ENCODE peak calls at places on chromosomes 7 and 10, in four cellular contexts. N, I, P and E are unnamed samples.

GRCh38 chr10:35487336-35488034 is 117.7 kb upstream of the GJD4 start:
- DNase-seq in N (no peak), I (peak; percentile 12), P (peak; percentile 24), E (no peak)

GRCh38 chr7:113263749-113264148 is 145.4 kb upstream of the SMIM30 start:
- DNase-seq in N (no peak), I (no peak), P (no peak), E (no peak)

GRCh38 chr10:33559105-33559504 is 224.6 kb upstream of the NRP1 start:
- DNase-seq in N (no peak), I (no peak), P (peak; percentile 79), E (no peak)

GRCh38 chr10:2631557-2631956 is 435.8 kb upstream of the PFKP start:
- DNase-seq in N (no peak), I (no peak), P (no peak), E (no peak)

GRCh38 chr10:110779489-110779888 is 92.2 kb upstream of the PDCD4 start:
- DNase-seq in N (no peak), I (no peak), P (no peak), E (no peak)

GRCh38 chr7:116355423-116355765 is 144.1 kb upstream of the CAV2 start:
- DNase-seq in N (no peak), I (no peak), P (no peak), E (no peak)

GRCh38 chr7:113199841-113200240 is 81.5 kb upstream of the SMIM30 start:
- DNase-seq in N (no peak), I (no peak), P (peak; percentile 82), E (no peak)

GRCh38 chr10:96275685-96276418 is 4.5 kb upstream of the BLNK start:
- DNase-seq in N (no peak), I (no peak), P (no peak), E (no peak)

GRCh38 chr10:118792501-118792900 is 37.7 kb upstream of the CACUL1 start:
- DNase-seq in N (no peak), I (no peak), P (no peak), E (peak; percentile 21)

GRCh38 chr7:129796186-129796775 is 156.5 kb downstream of the UBE2H start:
- DNase-seq in N (no peak), I (no peak), P (no peak), E (no peak)

GRCh38 chr7:94129443-94130140 is 125.4 kb upstream of the BET1 start:
- DNase-seq in N (no peak), I (peak; percentile 90), P (peak; percentile 98), E (no peak)

GRCh38 chr10:117678106-117678505 is 135.6 kb downstream of the EMX2 start:
- DNase-seq in N (no peak), I (no peak), P (no peak), E (no peak)

GRCh38 chr10:9850415-9850814 is 1167.3 kb upstream of the CELF2 start:
- DNase-seq in N (no peak), I (no peak), P (no peak), E (no peak)

GRCh38 chr7:121486590-121486989 is 90.5 kb upstream of the FAM3C start:
- DNase-seq in N (no peak), I (no peak), P (no peak), E (peak; percentile 24)

GRCh38 chr7:105851064-105851463 is 25.3 kb downstream of the ATXN7L1 start:
- DNase-seq in N (no peak), I (no peak), P (no peak), E (no peak)

GRCh38 chr7:35993663-35994622 is 159.1 kb upstream of the EEPD1 start:
- DNase-seq in N (peak; percentile 17), I (peak; percentile 67), P (peak; percentile 33), E (peak; percentile 74)

GRCh38 chr7:114084381-114085312 is 165.8 kb upstream of the PPP1R3A start:
- DNase-seq in N (peak; percentile 49), I (peak; percentile 30), P (no peak), E (peak; percentile 44)

GRCh38 chr10:70494966-70495365 is 16.4 kb downstream of the PALD1 start:
- DNase-seq in N (no peak), I (no peak), P (no peak), E (peak; percentile 94)
- H3K4me3 ChIP-seq in N (no peak overlapping the region), I (no peak overlapping the region), P (no peak overlapping the region), E (no peak overlapping the region)

GRCh38 chr7:154861589-154861988 is 141.3 kb downstream of the PAXIP1 start:
- DNase-seq in N (no peak), I (no peak), P (no peak), E (no peak)

GRCh38 chr7:154860621-154861375 is 142.1 kb downstream of the PAXIP1 start:
- DNase-seq in N (no peak), I (no peak), P (no peak), E (no peak)

GRCh38 chr7:154864531-154864908 is 138.4 kb downstream of the PAXIP1 start:
- DNase-seq in N (no peak), I (no peak), P (no peak), E (no peak)

GRCh38 chr7:154863766-154864530 is 139.0 kb downstream of the PAXIP1 start:
- DNase-seq in N (no peak), I (no peak), P (no peak), E (peak; percentile 48)

GRCh38 chr7:154862153-154862791 is 140.7 kb downstream of the PAXIP1 start:
- DNase-seq in N (no peak), I (no peak), P (no peak), E (no peak)
- H3K9me3 ChIP-seq in N (no peaks in the 10 kb centered on the region), I (no peaks in the 10 kb centered on the region), P (peaks cover 45% of the 10 kb centered on the region), E (peaks cover 4% of the 10 kb centered on the region)

DNA sequence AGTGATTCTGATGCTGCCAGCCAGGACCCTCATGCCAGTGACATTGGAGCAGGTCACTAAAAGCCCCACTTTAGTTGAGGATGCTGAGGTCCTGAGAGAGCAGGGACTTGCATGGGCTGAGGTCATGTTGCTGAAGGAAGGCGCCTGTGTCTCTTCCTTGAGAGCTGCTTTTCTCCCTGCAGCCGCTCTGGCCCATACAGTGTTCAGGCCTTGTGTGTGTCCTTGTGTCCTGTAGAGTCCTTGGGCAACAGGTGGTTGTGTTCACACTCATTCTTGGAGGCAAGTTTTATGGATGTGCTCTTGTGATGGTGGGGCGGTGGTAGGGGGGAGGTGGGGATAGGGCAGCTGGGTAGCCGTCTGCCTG is 33.3 kb downstream of the TSPAN14 start:
- DNase-seq in N (no peak), I (no peak), P (no peak), E (no peak)
- H3K79me1 ChIP-seq in N (peaks cover 18% of the 10 kb centered on the region), I (no peaks in the 10 kb centered on the region), P (peaks cover 88% of the 10 kb centered on the region), E (peaks cover 6% of the 10 kb centered on the region)

DNA sequence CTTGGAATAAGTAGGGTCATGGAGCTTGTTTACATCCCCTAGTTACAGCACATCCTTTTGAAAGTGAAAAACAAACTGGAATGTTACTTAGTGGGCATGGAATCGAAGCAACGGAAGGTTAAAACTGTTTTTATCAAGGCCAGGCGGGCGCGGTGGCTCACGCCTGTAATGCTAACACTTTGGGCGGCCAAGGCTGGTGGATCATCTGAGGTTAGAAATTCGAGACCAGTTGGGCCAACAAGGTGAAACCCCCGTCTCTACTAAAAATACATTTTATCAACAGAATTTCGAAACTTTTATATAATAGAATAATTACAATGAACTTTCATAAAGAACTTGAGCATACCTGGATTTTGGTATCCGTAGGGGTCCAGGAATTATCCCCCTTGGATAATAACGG is 1.1 kb upstream of the TMED4 start:
- DNase-seq in N (no peak), I (no peak), P (no peak), E (no peak)
- H3K4me3 ChIP-seq in N (no peak overlapping the region), I (peak overlapping the region; percentile 96), P (peak overlapping the region; percentile 75), E (no peak overlapping the region)

GRCh38 chr7:156255635-156256034 is 384.9 kb upstream of the RNF32 start:
- DNase-seq in N (no peak), I (no peak), P (no peak), E (no peak)

DNA sequence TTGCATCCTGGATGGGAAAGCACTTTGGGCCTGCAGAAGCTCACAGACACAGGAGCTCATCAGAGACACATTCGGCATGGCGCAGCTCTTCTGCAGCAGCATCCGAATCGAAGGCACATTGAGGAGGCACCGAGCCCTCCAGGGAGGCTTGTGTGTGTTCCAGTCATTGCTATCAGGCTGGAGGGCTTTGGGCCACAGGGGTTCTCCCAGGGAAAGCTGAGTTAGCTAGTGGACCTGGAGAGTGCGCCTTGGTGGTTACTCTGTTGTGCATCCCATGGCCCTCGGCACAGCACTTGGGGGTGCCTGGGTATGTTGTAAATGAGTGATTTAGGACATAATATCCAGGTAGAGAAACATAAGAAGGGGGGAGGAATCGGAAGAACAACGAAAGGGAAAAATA is 388.7 kb upstream of the RNF32 start:
- DNase-seq in N (no peak), I (no peak), P (no peak), E (no peak)
- H3K9me3 ChIP-seq in N (no peaks in the 10 kb centered on the region), I (no peaks in the 10 kb centered on the region), P (peaks cover 35% of the 10 kb centered on the region), E (peaks cover 3% of the 10 kb centered on the region)

DNA sequence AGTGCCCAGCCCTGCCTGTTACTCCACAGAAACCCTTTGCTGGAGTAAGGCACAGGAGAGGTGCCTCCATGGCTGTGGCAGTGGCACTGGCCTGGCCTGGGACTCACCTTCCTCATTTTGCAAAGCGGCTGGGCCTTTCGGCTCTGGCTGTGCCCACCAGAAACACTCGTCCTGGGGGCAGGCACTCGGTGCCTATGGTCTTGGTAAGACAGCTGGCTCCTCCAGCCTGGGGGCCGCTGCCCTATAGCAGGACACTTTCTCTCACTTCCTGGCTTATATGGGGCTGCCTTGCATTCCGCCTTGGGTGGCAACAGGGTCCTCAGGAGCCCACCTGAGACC is 13.2 kb downstream of the ZMIZ1 start:
- DNase-seq in N (no peak), I (no peak), P (no peak), E (no peak)
- H3K79me1 ChIP-seq in N (peaks cover 34% of the 10 kb centered on the region), I (no peaks in the 10 kb centered on the region), P (peaks cover 91% of the 10 kb centered on the region), E (peaks cover 29% of the 10 kb centered on the region)

GRCh38 chr10:25678220-25678619 is 255.8 kb upstream of the MYO3A start:
- DNase-seq in N (no peak), I (no peak), P (no peak), E (no peak)
- H3K4me3 ChIP-seq in N (no peak overlapping the region), I (no peak overlapping the region), P (no peak overlapping the region), E (no peak overlapping the region)

GRCh38 chr10:37813763-37814162 is 43.6 kb downstream of the ZNF248 start:
- DNase-seq in N (no peak), I (no peak), P (no peak), E (no peak)
- H3K9me3 ChIP-seq in N (no peaks in the 10 kb centered on the region), I (peaks cover 77% of the 10 kb centered on the region), P (peaks cover 13% of the 10 kb centered on the region), E (peaks cover 14% of the 10 kb centered on the region)

GRCh38 chr10:79105164-79105739 is 36.5 kb downstream of the ZMIZ1 start:
- DNase-seq in N (no peak), I (no peak), P (no peak), E (no peak)

GRCh38 chr10:79103078-79103477 is 34.3 kb downstream of the ZMIZ1 start:
- DNase-seq in N (no peak), I (no peak), P (no peak), E (no peak)

GRCh38 chr10:79103585-79103984 is 34.8 kb downstream of the ZMIZ1 start:
- DNase-seq in N (no peak), I (no peak), P (no peak), E (no peak)

GRCh38 chr10:79105818-79106217 is 37.1 kb downstream of the ZMIZ1 start:
- DNase-seq in N (no peak), I (no peak), P (no peak), E (no peak)

DNA sequence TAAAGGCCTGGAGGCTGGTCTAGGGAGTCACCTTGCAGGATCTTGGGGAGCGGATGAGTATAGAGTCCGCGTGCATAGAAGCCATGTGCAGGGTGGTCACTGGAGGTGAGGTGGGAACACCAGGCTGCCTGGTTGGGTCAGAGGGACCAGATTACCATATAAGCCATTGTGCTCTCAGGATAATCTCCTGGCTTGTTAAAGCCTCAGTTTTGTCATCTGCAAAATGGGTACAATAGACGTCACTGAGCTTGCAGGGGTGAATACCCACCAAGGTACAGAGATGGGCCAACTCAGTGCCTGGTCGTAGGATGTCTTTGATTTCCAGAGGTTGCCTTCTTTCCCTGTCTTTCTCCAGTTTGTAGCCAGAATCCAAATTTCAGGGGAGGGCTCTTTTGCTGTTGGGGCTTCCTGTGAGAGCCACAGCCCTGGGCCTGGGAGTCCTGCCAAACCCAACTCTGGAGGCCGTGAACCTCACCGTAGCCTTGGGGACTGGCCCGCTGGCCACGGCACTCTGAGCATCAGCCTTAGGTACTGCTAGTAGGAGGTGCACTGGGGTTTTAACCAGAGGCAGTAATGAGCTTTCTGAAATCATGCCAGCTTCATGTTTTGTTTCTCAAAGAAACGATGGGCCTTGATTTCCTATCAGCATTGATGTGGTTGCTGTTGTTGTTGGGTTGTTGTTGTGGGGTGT is 35.6 kb downstream of the ZMIZ1 start:
- DNase-seq in N (no peak), I (no peak), P (peak; percentile 51), E (no peak)
- H3K79me1 ChIP-seq in N (peaks cover 35% of the 10 kb centered on the region), I (peaks cover 9% of the 10 kb centered on the region), P (peaks cover 99% of the 10 kb centered on the region), E (no peaks in the 10 kb centered on the region)